ENCODE peak calls at places on chromosomes 3 and 15, in five cellular contexts. R is transverse colon, B is IMR-90, L is body of pancreas, G is A549. N is an unnamed sample. For H3K4me1, the result is how much of the 10 kb centered on the place peaks cover.

GRCh38 chr3:171712168-171712938 is 97.9 kb downstream of the PLD1 start:
- DNase-seq in B (peak), G (peak), R (no peak), L (no peak), N (no peak)

GRCh38 chr3:183161552-183162345 is 785 bp downstream of the LAMP3 start:
- DNase-seq in R (no peak), G (no peak), B (no peak), L (no peak), N (no peak)

GRCh38 chr3:149603126-149604074 is 54.4 kb downstream of the WWTR1 start:
- DNase-seq in R (no peak), L (no peak), G (peak), B (peak), N (no peak)

GRCh38 chr15:45091161-45091560 is 22.8 kb downstream of the DUOX2 start:
- DNase-seq in L (no peak), G (peak), R (no peak), B (peak), N (no peak)

GRCh38 chr3:29420106-29420505 is 139.2 kb downstream of the RBMS3 start:
- DNase-seq in L (no peak), R (no peak), G (no peak), B (peak), N (peak)

GRCh38 chr3:187000711-187001151 is 70.4 kb downstream of the ST6GAL1 start:
- DNase-seq in G (no peak), L (no peak), R (peak), B (no peak), N (no peak)

GRCh38 chr3:170553788-170554620 is 31.9 kb downstream of the SLC7A14 start:
- DNase-seq in L (no peak), R (no peak), G (no peak), B (peak), N (no peak)

GRCh38 chr3:23776352-23776891 is 29.3 kb upstream of the UBE2E1 start:
- DNase-seq in R (no peak), G (no peak), B (peak), L (no peak), N (no peak)

GRCh38 chr15:53811530-53811929 is 52.1 kb upstream of the WDR72 start:
- DNase-seq in G (peak), B (no peak), L (no peak), R (no peak), N (no peak)

GRCh38 chr3:16288664-16289063 is 23.7 kb downstream of the OXNAD1 start:
- DNase-seq in G (no peak), L (no peak), R (no peak), B (no peak), N (no peak)

GRCh38 chr3:126468028-126468891 is 7.4 kb downstream of the ZXDC start:
- DNase-seq in B (peak), R (no peak), L (peak), G (no peak), N (peak)

GRCh38 chr3:184783309-184783708 is 28.7 kb upstream of the VPS8 start:
- DNase-seq in G (no peak), L (no peak), R (no peak), B (peak), N (no peak)

GRCh38 chr15:90221251-90221900 is 12.4 kb downstream of the CIB1 start:
- DNase-seq in R (peak), L (peak), G (peak), B (peak), N (peak)

GRCh38 chr3:181318321-181318720 is 328.8 kb upstream of the DNAJC19 start:
- DNase-seq in G (no peak), L (no peak), R (no peak), B (no peak), N (no peak)

GRCh38 chr15:85967553-85967952 is 112.1 kb upstream of the AGBL1 start:
- DNase-seq in L (no peak), B (no peak), R (no peak), G (no peak), N (no peak)

GRCh38 chr3:134809412-134810051 is 14.5 kb downstream of the EPHB1 start:
- DNase-seq in B (no peak), R (peak), G (no peak), L (no peak), N (no peak)

GRCh38 chr3:130342821-130343661 is 2.4 kb upstream of the COL6A5 start:
- DNase-seq in R (no peak), L (no peak), G (no peak), B (no peak), N (no peak)

GRCh38 chr15:90885432-90886290 is 1.4 kb downstream of the FES start:
- DNase-seq in L (peak), R (peak), B (peak), G (peak), N (peak)

GRCh38 chr15:101490408-101490891 is 943 bp upstream of the PCSK6 start:
- DNase-seq in L (no peak), B (no peak), R (no peak), G (no peak), N (no peak)

GRCh38 chr3:197591816-197592215 is 36.0 kb upstream of the BDH1 start:
- DNase-seq in G (no peak), B (no peak), R (no peak), L (no peak), N (no peak)

GRCh38 chr3:108719178-108719577 is 38.0 kb downstream of the RETNLB start:
- DNase-seq in G (no peak), R (no peak), L (no peak), B (no peak), N (no peak)

GRCh38 chr15:96367436-96368200 is 37.1 kb downstream of the NR2F2 start:
- DNase-seq in L (no peak), G (no peak), R (no peak), B (no peak), N (no peak)

GRCh38 chr15:66408690-66409089 is 22.0 kb downstream of the MAP2K1 start:
- DNase-seq in B (no peak), G (no peak), L (no peak), R (no peak), N (no peak)

GRCh38 chr3:177579419-177579818 is 382.1 kb upstream of the TBL1XR1 start:
- DNase-seq in G (no peak), L (no peak), B (peak), R (no peak), N (no peak)

GRCh38 chr3:50237133-50237651 is 1.2 kb downstream of the GNAI2 start:
- DNase-seq in G (no peak), R (no peak), L (no peak), B (no peak), N (no peak)

GRCh38 chr15:64354683-64355558 is 1.1 kb downstream of the CSNK1G1 start:
- DNase-seq in L (no peak), R (no peak), G (no peak), B (no peak), N (no peak)

GRCh38 chr3:160115387-160115786 is 109.8 kb upstream of the C3orf80 start:
- DNase-seq in B (no peak), R (no peak), L (peak), G (no peak), N (no peak)

GRCh38 chr3:106560451-106560966 is 691.7 kb upstream of the CBLB start:
- DNase-seq in B (peak), G (peak), R (no peak), L (no peak), N (no peak)

GRCh38 chr3:13463618-13464400 is 16.3 kb upstream of the HDAC11 start:
- DNase-seq in B (no peak), L (no peak), G (no peak), R (no peak), N (no peak)

GRCh38 chr3:111668912-111669488 is 73.9 kb upstream of the ZBED2 start:
- DNase-seq in B (peak), L (no peak), R (no peak), G (peak), N (no peak)

GRCh38 chr3:152443212-152444023 is 174.7 kb downstream of the MBNL1 start:
- DNase-seq in L (no peak), R (no peak), G (peak), B (peak), N (no peak)

GRCh38 chr15:77066961-77067690 is 3.8 kb downstream of the TSPAN3 start:
- DNase-seq in B (peak), R (no peak), G (peak), L (no peak), N (no peak)

GRCh38 chr3:29597376-29598008 is 316.6 kb downstream of the RBMS3 start:
- DNase-seq in G (no peak), R (no peak), L (no peak), B (peak), N (no peak)

GRCh38 chr3:114370537-114371174 is 76.8 kb downstream of the TIGIT start:
- DNase-seq in G (no peak), L (no peak), R (no peak), B (no peak), N (no peak)

GRCh38 chr15:68781209-68781608 is 39.5 kb downstream of the ANP32A start:
- DNase-seq in L (no peak), R (no peak), B (no peak), G (no peak), N (no peak)

GRCh38 chr3:107959767-107960166 is 131.1 kb downstream of the CD47 start:
- DNase-seq in R (no peak), B (peak), G (no peak), L (no peak), N (no peak)

GRCh38 chr3:107441617-107442016 is 64.4 kb downstream of the CCDC54 start:
- DNase-seq in R (no peak), L (no peak), B (peak), G (peak), N (no peak)

GRCh38 chr15:41341519-41341918 is 8.8 kb downstream of the NUSAP1 start:
- DNase-seq in L (no peak), G (no peak), R (no peak), B (peak), N (no peak)

GRCh38 chr15:41350057-41350717 is 17.5 kb downstream of the NUSAP1 start:
- DNase-seq in G (no peak), L (no peak), B (no peak), R (no peak), N (no peak)

GRCh38 chr15:41347236-41347635 is 14.6 kb downstream of the NUSAP1 start:
- DNase-seq in B (no peak), G (no peak), R (no peak), L (no peak), N (no peak)
- TF ChIP-seq POLR2A in B (no peak), G (no peak), R (no peak), L (no peak), N (no peak)

DNA sequence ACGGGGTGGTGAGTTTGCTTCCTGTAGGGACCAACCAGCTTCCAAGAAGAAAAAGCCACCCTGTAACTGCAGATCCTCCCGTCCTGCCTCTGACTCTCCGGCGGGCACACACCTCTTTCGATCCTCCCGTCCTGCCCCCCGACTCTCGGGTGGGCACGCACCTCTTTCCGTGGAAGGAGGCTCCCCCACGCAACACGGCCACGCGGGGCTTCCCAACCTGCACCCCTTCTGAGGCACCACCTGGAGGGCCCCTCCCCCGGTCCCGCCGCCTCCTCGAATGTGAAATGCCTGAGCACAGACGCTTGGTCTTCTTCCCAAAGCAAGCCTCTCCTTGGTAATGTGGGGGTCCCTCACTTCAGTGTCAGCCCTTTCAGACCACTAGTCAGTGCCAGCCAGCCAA is 7.3 kb downstream of the ADAMTS17 start:
- DNase-seq in R (no peak), G (no peak), B (no peak), L (no peak), N (no peak)
- H3K4me1 ChIP-seq in R (under half), G (under half), B (under half), L (under half), N (under half)

GRCh38 chr15:88456733-88457132 is 10.5 kb downstream of the MRPL46 start:
- DNase-seq in L (no peak), B (no peak), R (no peak), G (no peak), N (no peak)

GRCh38 chr15:88450125-88450798 is 16.9 kb downstream of the MRPL46 start:
- DNase-seq in B (peak), R (peak), G (peak), L (peak), N (peak)

GRCh38 chr15:88449581-88449980 is 17.6 kb downstream of the MRPL46 start:
- DNase-seq in B (no peak), G (no peak), R (no peak), L (no peak), N (no peak)

GRCh38 chr15:88454231-88454630 is 13.0 kb downstream of the MRPL46 start:
- DNase-seq in G (no peak), R (no peak), L (no peak), B (peak), N (no peak)

DNA sequence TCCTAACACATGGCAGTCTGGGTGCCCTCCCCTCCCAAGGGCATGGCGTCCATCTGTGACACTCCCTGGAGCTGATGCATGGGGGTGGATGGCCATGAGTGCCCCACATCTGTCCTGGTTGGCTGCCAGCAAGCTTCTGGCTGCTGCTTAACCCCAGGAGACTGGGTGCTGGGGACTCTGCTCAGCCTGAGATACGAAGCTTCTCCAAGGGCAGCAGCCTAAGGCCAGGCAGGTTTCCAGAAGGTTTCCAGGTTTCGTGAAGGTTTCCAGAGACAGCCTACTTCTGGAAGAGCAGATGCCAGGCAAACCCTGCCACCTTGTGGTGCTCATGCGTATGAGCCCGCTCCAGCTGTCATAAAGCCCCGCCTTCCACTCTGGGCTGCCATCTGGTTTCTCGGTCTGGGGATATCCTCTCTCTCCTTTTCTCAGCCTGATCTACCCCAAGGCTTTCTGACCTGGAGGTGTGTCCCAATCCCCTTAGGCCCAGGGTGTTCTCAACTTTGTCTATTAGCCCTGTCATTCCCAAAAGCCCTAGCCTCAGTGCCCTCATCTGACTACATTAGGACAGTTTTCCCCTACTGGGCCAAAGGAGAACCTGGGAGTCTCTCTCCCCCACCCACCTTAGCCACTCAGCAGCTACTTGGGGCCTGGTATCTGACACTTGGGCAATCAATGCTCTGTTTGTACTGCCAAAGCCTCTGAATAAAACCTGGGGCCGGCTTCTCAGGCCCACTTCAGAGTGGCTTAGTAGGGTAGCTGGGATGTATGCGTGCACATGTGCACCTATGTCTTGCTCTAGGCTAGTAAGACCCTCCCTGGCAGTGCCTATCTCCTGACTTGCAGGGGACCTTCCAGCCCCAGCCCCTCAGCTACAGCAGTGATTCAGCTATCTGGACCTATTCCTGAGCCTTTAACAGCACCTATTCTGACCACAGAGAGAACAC is 12.0 kb downstream of the MRPL46 start:
- DNase-seq in B (peak), G (peak), L (peak), R (peak), N (peak)
- TF ChIP-seq POLR2A in B (no peak), G (no peak), L (no peak), R (no peak), N (no peak)

DNA sequence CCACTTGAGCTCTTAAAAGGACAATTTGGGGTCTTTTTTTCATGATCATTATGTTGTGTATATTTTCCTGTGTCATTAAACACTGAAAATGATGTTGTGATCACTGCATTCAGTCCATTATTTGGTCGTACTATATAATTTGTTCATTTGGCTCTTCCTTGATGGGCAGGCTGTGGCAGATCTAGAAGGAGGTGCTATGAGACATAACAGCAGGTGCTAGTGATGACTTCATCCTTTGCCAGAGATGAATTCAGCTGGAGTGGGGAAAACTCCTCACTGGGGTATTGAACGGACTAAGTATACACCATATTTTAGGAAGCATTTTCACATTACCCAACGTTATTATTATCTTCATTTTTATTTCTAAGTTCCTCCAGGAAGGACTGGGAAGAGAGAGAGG is 12.0 kb downstream of the CMTM7 start:
- DNase-seq in R (no peak), B (no peak), G (no peak), L (no peak), N (no peak)
- H3K4me1 ChIP-seq in R (under half), B (under half), G (under half), L (half or more), N (under half)

N was measured in uterus.